ENCODE peak calls at places on chromosomes 11 and 22, in four cellular contexts. V is HFF-Myc, B is GM10248, X is astrocyte of the spinal cord. C is an unnamed sample.

GRCh38 chr22:37640591-37641250 is 1.3 kb downstream of the SH3BP1 start:
- DNase-seq in V (no peak), B (no peak), X (no peak), C (no peak)

GRCh38 chr11:92259861-92260260 is 35.2 kb downstream of the FAT3 start:
- DNase-seq in V (no peak), B (no peak), X (no peak), C (no peak)

GRCh38 chr11:34425863-34426262 is 12.9 kb upstream of the CAT start:
- DNase-seq in V (peak), B (no peak), X (peak), C (no peak)

GRCh38 chr22:45572444-45572843 is 69.8 kb downstream of the FBLN1 start:
- DNase-seq in V (no peak), B (no peak), X (no peak), C (no peak)

GRCh38 chr11:44437122-44437521 is 127.2 kb upstream of the ALX4 start:
- DNase-seq in V (no peak), B (no peak), X (no peak), C (no peak)

GRCh38 chr11:88174627-88175003 is 628 bp downstream of the RAB38 start:
- DNase-seq in V (peak), B (peak), X (peak), C (peak)

GRCh38 chr11:65541093-65542010 is 16.5 kb downstream of the SCYL1 start:
- DNase-seq in V (no peak), B (no peak), X (no peak), C (no peak)

GRCh38 chr11:12185106-12185690 is 74.8 kb downstream of the MICAL2 start:
- DNase-seq in V (no peak), B (no peak), X (no peak), C (no peak)

GRCh38 chr22:19663821-19664325 is 50.4 kb upstream of the SEPTIN5 start:
- DNase-seq in V (no peak), B (peak), X (peak), C (no peak)

GRCh38 chr11:15055620-15056356 is 17.6 kb upstream of the CALCB start:
- DNase-seq in V (no peak), B (no peak), X (no peak), C (no peak)

GRCh38 chr22:35312198-35313059 is 12.7 kb downstream of the TOM1 start:
- DNase-seq in V (no peak), B (no peak), X (peak), C (peak)

DNA sequence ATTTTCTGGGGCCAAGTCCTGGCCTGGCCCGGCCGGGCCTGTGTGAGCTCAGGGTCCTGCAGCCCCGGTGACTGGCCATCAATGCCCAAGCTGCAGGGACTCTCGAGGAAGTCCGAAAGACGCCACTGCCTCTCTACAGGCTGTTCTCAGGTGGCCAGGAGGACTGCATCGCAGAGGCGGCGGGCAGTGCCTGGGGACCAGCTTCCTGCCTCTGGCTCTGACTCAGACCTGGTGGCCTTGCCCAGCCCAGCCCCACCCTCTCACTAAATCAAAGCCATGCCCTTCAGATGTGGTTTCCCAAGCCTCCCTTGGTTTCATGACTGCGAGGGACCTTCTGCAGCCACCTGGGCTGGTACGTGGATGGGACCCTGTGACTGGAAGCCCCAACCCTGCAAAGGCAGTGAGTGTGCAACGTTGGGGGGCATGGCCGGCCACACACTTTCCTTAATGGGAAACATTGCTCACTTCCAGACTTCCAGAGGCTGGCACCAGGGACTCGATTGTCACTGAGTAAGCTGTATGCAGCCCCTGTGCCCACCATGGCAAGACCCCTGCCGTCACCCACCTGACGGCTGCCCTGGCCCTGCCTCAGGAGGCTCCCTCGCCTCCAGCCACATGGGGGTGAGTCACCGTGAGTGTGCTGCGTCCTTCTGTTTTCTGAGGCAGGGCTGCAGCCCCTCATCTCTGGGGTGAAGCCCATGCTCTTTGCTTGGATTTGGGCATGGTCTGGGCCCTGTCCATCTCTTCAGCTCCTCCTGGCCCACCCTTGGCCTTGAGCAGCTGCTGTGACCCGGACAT is 6.0 kb upstream of the FGF3 start:
- DNase-seq in V (no peak), B (no peak), X (no peak), C (no peak)
- TF ChIP-seq CTCF in V (no peak), B (no peak), X (no peak), C (no peak)

GRCh38 chr22:49760630-49761571 is 66.8 kb downstream of the BRD1 start:
- DNase-seq in V (no peak), B (no peak), X (no peak), C (peak)
- TF ChIP-seq CTCF in V (no peak), B (no peak), X (no peak), C (no peak)

GRCh38 chr22:46596819-46597218 is 23.4 kb upstream of the GRAMD4 start:
- DNase-seq in V (no peak), B (no peak), X (no peak), C (no peak)
- TF ChIP-seq CTCF in V (no peak), B (no peak), X (no peak), C (no peak)

GRCh38 chr11:119691020-119691666 is 37.9 kb downstream of the NECTIN1 start:
- DNase-seq in V (no peak), B (no peak), X (no peak), C (peak)
- TF ChIP-seq CTCF in V (no peak), B (no peak), X (peak), C (peak)

GRCh38 chr11:86695391-86695790 is 23.0 kb upstream of the ME3 start:
- DNase-seq in V (no peak), B (no peak), X (no peak), C (no peak)
- TF ChIP-seq CTCF in V (no peak), B (no peak), X (no peak), C (no peak)

DNA sequence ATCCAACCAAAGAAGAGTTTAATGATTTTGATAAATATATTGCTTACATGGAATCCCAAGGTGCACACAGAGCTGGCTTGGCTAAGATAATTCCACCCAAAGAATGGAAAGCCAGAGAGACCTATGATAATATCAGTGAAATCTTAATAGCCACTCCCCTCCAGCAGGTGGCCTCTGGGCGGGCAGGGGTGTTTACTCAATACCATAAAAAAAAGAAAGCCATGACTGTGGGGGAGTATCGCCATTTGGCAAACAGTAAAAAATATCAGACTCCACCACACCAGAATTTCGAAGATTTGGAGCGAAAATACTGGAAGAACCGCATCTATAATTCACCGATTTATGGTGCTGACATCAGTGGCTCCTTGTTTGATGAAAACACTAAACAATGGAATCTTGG is 23.9 kb downstream of the KDM4D start:
- DNase-seq in V (no peak), B (no peak), X (no peak), C (no peak)
- TF ChIP-seq CTCF in V (peak), B (no peak), X (no peak), C (no peak)

C was measured in activated CD8-positive, alpha-beta T cell treated with anti-CD3 and anti-CD28 coated beads for 36 hours.